ENCODE peak calls at places on chromosome 19, in four cellular contexts. J, F, I and B are unnamed samples.

GRCh38 chr19:4390017-4390861 is 10.1 kb downstream of the SH3GL1 start:
- DNase-seq in J (no peak), F (no peak), I (peak; percentile 78), B (no peak)

GRCh38 chr19:18832331-18833140 is 777 bp downstream of the UPF1 start:
- DNase-seq in J (peak; percentile 57), F (no peak), I (peak; percentile 30), B (peak; percentile 57)

GRCh38 chr19:18063463-18063862 is 23.3 kb downstream of the IL12RB1 start:
- DNase-seq in J (no peak), F (no peak), I (no peak), B (no peak)

GRCh38 chr19:17235618-17236413 is 9.8 kb downstream of the OCEL1 start:
- DNase-seq in J (peak; percentile 84), F (peak; percentile 31), I (peak; percentile 78), B (peak; percentile 84)

GRCh38 chr19:29367701-29368306 is 154.9 kb upstream of the UQCRFS1 start:
- DNase-seq in J (no peak), F (no peak), I (no peak), B (no peak)

GRCh38 chr19:31519216-31519615 is 170.0 kb upstream of the TSHZ3 start:
- DNase-seq in J (no peak), F (no peak), I (no peak), B (no peak)

GRCh38 chr19:55443045-55443823 is at the start of gene SHISA7:
- DNase-seq in J (no peak), F (no peak), I (no peak), B (no peak)

GRCh38 chr19:40348961-40349507 is 539 bp downstream of the PLD3 start:
- DNase-seq in J (no peak), F (peak; percentile 8), I (peak; percentile 52), B (no peak)

GRCh38 chr19:47158367-47158791 is 27.7 kb downstream of the SAE1 start:
- DNase-seq in J (no peak), F (no peak), I (peak; percentile 19), B (no peak)

GRCh38 chr19:4984106-4984380 is 15.1 kb downstream of the KDM4B start:
- DNase-seq in J (no peak), F (no peak), I (no peak), B (no peak)

GRCh38 chr19:39246951-39247669 is 1.5 kb downstream of the IFNL4 start:
- DNase-seq in J (peak; percentile 30), F (no peak), I (peak; percentile 7), B (no peak)

GRCh38 chr19:33819496-33819874 is 22.8 kb downstream of the KCTD15 start:
- DNase-seq in J (no peak), F (no peak), I (no peak), B (no peak)

GRCh38 chr19:13622727-13623126 is 116.4 kb upstream of the CACNA1A start:
- DNase-seq in J (no peak), F (no peak), I (no peak), B (no peak)

GRCh38 chr19:50207730-50208129 is 4.3 kb downstream of the MYH14 start:
- DNase-seq in J (no peak), F (no peak), I (no peak), B (no peak)

GRCh38 chr19:12896460-12896859 is 5.5 kb downstream of the GCDH start:
- DNase-seq in J (no peak), F (no peak), I (no peak), B (no peak)

GRCh38 chr19:16582486-16583261 is 10.5 kb upstream of the SLC35E1 start:
- DNase-seq in J (no peak), F (no peak), I (no peak), B (no peak)

GRCh38 chr19:46606681-46607440 is 5.7 kb downstream of the CALM3 start:
- DNase-seq in J (no peak), F (no peak), I (no peak), B (peak; percentile 1)

GRCh38 chr19:40283414-40284250 is 1.5 kb downstream of the AKT2 start:
- DNase-seq in J (no peak), F (no peak), I (peak; percentile 13), B (no peak)

GRCh38 chr19:42433503-42434260 is 6.5 kb upstream of the LIPE start:
- DNase-seq in J (peak; percentile 41), F (no peak), I (peak; percentile 82), B (peak; percentile 53)

GRCh38 chr19:33755314-33756020 is 41.2 kb upstream of the KCTD15 start:
- DNase-seq in J (no peak), F (no peak), I (no peak), B (no peak)

GRCh38 chr19:17021328-17021727 is 5.3 kb downstream of the CPAMD8 start:
- DNase-seq in J (no peak), F (no peak), I (peak; percentile 17), B (no peak)

GRCh38 chr19:4456566-4456842 is 1.1 kb downstream of the UBXN6 start:
- DNase-seq in J (no peak), F (no peak), I (peak; percentile 77), B (no peak)

GRCh38 chr19:19597809-19598306 is 20.6 kb downstream of the PBX4 start:
- DNase-seq in J (peak; percentile 80), F (no peak), I (peak; percentile 5), B (peak; percentile 75)

GRCh38 chr19:19594371-19594770 is 24.1 kb downstream of the PBX4 start:
- DNase-seq in J (no peak), F (no peak), I (no peak), B (no peak)

GRCh38 chr19:4077800-4078683 is 11.3 kb upstream of the ZBTB7A start:
- DNase-seq in J (peak; percentile 66), F (no peak), I (peak; percentile 54), B (peak; percentile 78)

GRCh38 chr19:56269348-56269747 is 3.2 kb upstream of the EDDM13 start:
- DNase-seq in J (no peak), F (no peak), I (no peak), B (no peak)

GRCh38 chr19:31146546-31147183 is 202.6 kb downstream of the TSHZ3 start:
- DNase-seq in J (no peak), F (no peak), I (no peak), B (no peak)

GRCh38 chr19:8610041-8610927 is at the start of gene ADAMTS10:
- DNase-seq in J (no peak), F (no peak), I (peak; percentile 43), B (peak; percentile 72)

GRCh38 chr19:47156861-47157454 is 26.3 kb downstream of the SAE1 start:
- DNase-seq in J (peak; percentile 22), F (no peak), I (peak; percentile 11), B (peak; percentile 28)

GRCh38 chr19:18972301-18972831 is 31.3 kb upstream of the HOMER3 start:
- DNase-seq in J (no peak), F (no peak), I (peak; percentile 86), B (no peak)

GRCh38 chr19:7657047-7657779 is 11.6 kb upstream of the RETN start:
- DNase-seq in J (no peak), F (no peak), I (peak; percentile 21), B (no peak)

GRCh38 chr19:40143612-40144011 is 47.6 kb upstream of the MAP3K10 start:
- DNase-seq in J (peak; percentile 66), F (no peak), I (no peak), B (no peak)

GRCh38 chr19:55348317-55349034 is 6.0 kb downstream of the COX6B2 start:
- DNase-seq in J (no peak), F (no peak), I (no peak), B (no peak)

GRCh38 chr19:16737909-16738308 is 18.3 kb downstream of the NWD1 start:
- DNase-seq in J (no peak), F (no peak), I (peak; percentile 17), B (no peak)

GRCh38 chr19:21707065-21707464 is 60.3 kb downstream of the ZNF100 start:
- DNase-seq in J (no peak), F (no peak), I (no peak), B (no peak)

GRCh38 chr19:958967-959685 is 25.0 kb upstream of the WDR18 start:
- DNase-seq in J (no peak), F (no peak), I (no peak), B (no peak)

GRCh38 chr19:962683-963385 is 21.3 kb upstream of the WDR18 start:
- DNase-seq in J (no peak), F (no peak), I (no peak), B (no peak)

GRCh38 chr19:960601-960938 is 23.6 kb upstream of the WDR18 start:
- DNase-seq in J (no peak), F (no peak), I (no peak), B (no peak)

GRCh38 chr19:961866-962620 is 22.1 kb upstream of the WDR18 start:
- DNase-seq in J (no peak), F (no peak), I (no peak), B (no peak)

GRCh38 chr19:959935-960502 is 24.1 kb upstream of the WDR18 start:
- DNase-seq in J (no peak), F (no peak), I (no peak), B (no peak)
- TF ChIP-seq CTCF in J (no peak), F (no peak), I (no peak), B (no peak)

DNA sequence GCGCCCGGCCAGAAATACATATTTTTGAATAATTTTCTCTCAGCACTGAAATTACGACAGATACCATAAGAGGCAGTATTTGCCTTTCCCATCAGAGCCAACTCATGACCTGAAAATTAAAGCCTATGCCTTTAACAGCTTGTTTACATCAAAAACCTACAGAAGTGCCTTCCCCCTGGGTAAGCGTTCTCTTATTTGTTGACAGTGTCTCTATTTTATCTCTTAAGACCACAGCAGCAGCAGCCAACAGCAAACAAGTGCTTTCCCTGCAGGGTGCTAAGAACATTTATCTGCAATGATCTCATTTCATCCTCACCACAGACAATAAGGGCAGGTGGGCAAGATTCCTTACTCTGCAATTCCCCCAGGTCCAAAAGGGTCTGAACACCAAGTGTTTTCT is 6.0 kb downstream of the AKAP8L start:
- DNase-seq in J (no peak), F (no peak), I (no peak), B (no peak)
- TF ChIP-seq CTCF in J (no peak), F (no peak), I (no peak), B (no peak)

GRCh38 chr19:34838248-34838647 is 65.2 kb upstream of the ZNF599 start:
- DNase-seq in J (no peak), F (no peak), I (peak; percentile 25), B (no peak)
- TF ChIP-seq CTCF in J (no peak), F (no peak), I (no peak), B (no peak)

GRCh38 chr19:48795855-48796142 is 15.0 kb downstream of the BCAT2 start:
- DNase-seq in J (no peak), F (no peak), I (no peak), B (no peak)

GRCh38 chr19:48796468-48797083 is 14.3 kb downstream of the BCAT2 start:
- DNase-seq in J (no peak), F (no peak), I (no peak), B (no peak)

GRCh38 chr19:48794291-48794690 is 16.5 kb downstream of the BCAT2 start:
- DNase-seq in J (no peak), F (no peak), I (no peak), B (no peak)

GRCh38 chr19:48795055-48795854 is 15.6 kb downstream of the BCAT2 start:
- DNase-seq in J (peak; percentile 88), F (peak; percentile 71), I (peak; percentile 96), B (peak; percentile 91)

GRCh38 chr19:48793271-48793670 is 17.6 kb downstream of the BCAT2 start:
- DNase-seq in J (no peak), F (no peak), I (no peak), B (no peak)
- TF ChIP-seq CTCF in J (no peak), F (no peak), I (no peak), B (no peak)